ENCODE peak calls at places on chromosome 15, in nine cellular contexts. N, O, P, F, V, M, T, L and J are unnamed samples. For H3K9me3, the result is how much of the 10 kb centered on the place peaks cover.

GRCh38 chr15:20340331-20340811 is 201.2 kb downstream of the GOLGA6L6 start:
- DNase-seq in V (peak), P (no peak), T (no peak), N (no peak), O (peak), F (no peak), M (peak), L (peak), J (no peak)

GRCh38 chr15:55526559-55527036 is 18.6 kb upstream of the DNAAF4 start:
- DNase-seq in F (no peak), V (no peak), N (no peak), T (peak), L (peak), M (no peak), P (no peak), O (peak), J (no peak)

GRCh38 chr15:75718326-75718725 is 5.7 kb upstream of the CSPG4 start:
- DNase-seq in F (no peak), O (peak), V (no peak), N (no peak), P (peak), T (no peak), M (no peak), L (no peak), J (no peak)

GRCh38 chr15:40731034-40731433 is 24.0 kb downstream of the RMDN3 start:
- DNase-seq in T (no peak), P (no peak), M (no peak), L (no peak), O (no peak), F (no peak), N (no peak), V (no peak), J (no peak)

GRCh38 chr15:96362001-96362758 is 31.7 kb downstream of the NR2F2 start:
- DNase-seq in M (no peak), P (no peak), T (peak), F (no peak), N (no peak), O (no peak), L (no peak), V (no peak), J (no peak)

GRCh38 chr15:91552555-91552954 is 301.0 kb upstream of the SLCO3A1 start:
- DNase-seq in N (no peak), T (no peak), O (no peak), M (no peak), F (no peak), P (no peak), L (no peak), V (no peak), J (no peak)

GRCh38 chr15:27993996-27994775 is 104.9 kb downstream of the OCA2 start:
- DNase-seq in M (no peak), L (no peak), P (no peak), T (no peak), N (peak), O (no peak), V (no peak), F (no peak), J (no peak)

GRCh38 chr15:85742186-85742751 is 52.5 kb downstream of the KLHL25 start:
- DNase-seq in V (no peak), F (no peak), L (no peak), P (no peak), M (no peak), T (no peak), N (no peak), O (no peak), J (no peak)

GRCh38 chr15:40038267-40038653 is 721 bp downstream of the SRP14 start:
- DNase-seq in P (no peak), N (no peak), T (no peak), V (no peak), L (no peak), O (peak), M (no peak), F (no peak), J (no peak)

GRCh38 chr15:39935241-39935640 is 1.3 kb downstream of the EIF2AK4 start:
- DNase-seq in N (no peak), T (no peak), O (no peak), M (no peak), V (no peak), P (no peak), L (no peak), F (no peak), J (no peak)

GRCh38 chr15:94253742-94254141 is 22.4 kb downstream of the MCTP2 start:
- DNase-seq in F (no peak), P (no peak), T (no peak), L (no peak), M (no peak), O (no peak), V (no peak), N (no peak), J (no peak)

GRCh38 chr15:30990036-30990435 is 1.4 kb downstream of the MTMR10 start:
- DNase-seq in M (no peak), P (no peak), T (no peak), O (no peak), V (no peak), N (no peak), L (no peak), F (no peak), J (no peak)
- H3K9me3 ChIP-seq in M (under half), P (under half), T (under half), O (under half), V (under half), N (under half), L (under half), F (under half), J (under half)

GRCh38 chr15:45847645-45848044 is 212.8 kb downstream of the SQOR start:
- DNase-seq in L (no peak), F (no peak), T (no peak), M (no peak), N (no peak), V (no peak), P (no peak), O (no peak), J (no peak)
- H3K9me3 ChIP-seq in L (under half), F (under half), T (under half), M (under half), N (under half), V (under half), P (under half), O (under half), J (under half)

GRCh38 chr15:25238716-25239470 is 199.9 kb downstream of the UBE3A start:
- DNase-seq in V (peak), F (peak), P (no peak), N (no peak), L (no peak), O (no peak), T (no peak), M (peak), J (no peak)
- H3K9me3 ChIP-seq in V (under half), F (under half), P (under half), N (under half), L (under half), O (half or more), T (under half), M (under half), J (under half)

GRCh38 chr15:43361313-43361903 is 9.4 kb downstream of the ZSCAN29 start:
- DNase-seq in P (no peak), V (no peak), L (no peak), N (no peak), T (no peak), F (no peak), M (no peak), O (no peak), J (no peak)
- H3K9me3 ChIP-seq in P (under half), V (under half), L (under half), N (under half), T (under half), F (under half), M (under half), O (under half), J (under half)

GRCh38 chr15:84616235-84616634 is 15.4 kb downstream of the ZSCAN2 start:
- DNase-seq in P (no peak), T (no peak), F (no peak), V (no peak), M (no peak), O (no peak), L (no peak), N (no peak), J (no peak)
- H3K9me3 ChIP-seq in P (under half), T (under half), F (under half), V (under half), M (under half), O (under half), L (under half), N (under half), J (under half)

GRCh38 chr15:25242166-25242879 is 196.5 kb downstream of the UBE3A start:
- DNase-seq in V (no peak), T (no peak), N (no peak), M (peak), P (no peak), F (no peak), L (no peak), O (no peak), J (no peak)

GRCh38 chr15:25238126-25238525 is 200.7 kb downstream of the UBE3A start:
- DNase-seq in O (no peak), T (no peak), P (no peak), M (peak), F (no peak), N (no peak), L (no peak), V (peak), J (no peak)

GRCh38 chr15:25239471-25240345 is 199.1 kb downstream of the UBE3A start:
- DNase-seq in P (no peak), V (peak), L (no peak), F (no peak), T (no peak), O (no peak), N (no peak), M (peak), J (no peak)

GRCh38 chr15:25241241-25241801 is 197.5 kb downstream of the UBE3A start:
- DNase-seq in P (no peak), M (peak), O (no peak), N (no peak), V (no peak), F (no peak), T (no peak), L (no peak), J (no peak)

DNA sequence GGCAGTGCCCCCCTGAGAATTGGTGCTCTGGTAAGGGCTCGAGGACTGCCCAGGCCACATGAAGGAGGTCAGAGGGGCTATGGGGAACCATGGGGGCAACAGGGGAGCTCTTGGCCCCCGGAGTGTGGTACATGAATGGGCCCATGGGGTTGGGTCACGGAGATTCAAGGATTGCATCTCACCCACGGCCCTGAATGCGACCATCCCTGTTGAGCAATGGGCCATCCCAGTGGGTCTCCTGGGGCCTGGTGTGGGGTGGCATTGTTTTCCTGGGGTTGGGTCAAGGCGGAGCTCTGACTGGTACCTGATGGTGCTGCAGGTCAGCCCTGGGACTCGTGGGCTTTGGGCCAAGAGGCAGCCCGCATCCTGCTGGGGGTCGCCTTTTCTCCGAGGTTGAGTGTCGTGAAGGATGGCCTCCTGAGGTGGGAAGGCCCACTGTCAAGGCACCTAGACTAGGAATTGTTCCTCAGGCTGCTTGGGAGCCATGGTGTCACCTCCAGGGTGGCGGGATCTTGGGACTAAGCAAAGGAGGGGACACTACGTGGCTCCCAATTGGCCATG is 198.3 kb downstream of the UBE3A start:
- DNase-seq in T (no peak), P (no peak), N (no peak), O (no peak), F (peak), M (peak), L (no peak), V (peak), J (no peak)
- H3K9me3 ChIP-seq in T (under half), P (under half), N (under half), O (half or more), F (under half), M (under half), L (under half), V (under half), J (under half)

GRCh38 chr15:25065286-25065685 is 110.5 kb downstream of the SNRPN start:
- DNase-seq in P (no peak), T (no peak), F (no peak), V (no peak), O (no peak), M (no peak), L (no peak), N (no peak), J (no peak)
- H3K9me3 ChIP-seq in P (half or more), T (under half), F (under half), V (half or more), O (half or more), M (half or more), L (under half), N (under half), J (under half)

GRCh38 chr15:99594916-99595315 is 29.1 kb downstream of the MEF2A start:
- DNase-seq in V (no peak), O (no peak), F (no peak), P (no peak), T (peak), L (no peak), N (no peak), M (no peak), J (no peak)
- H3K9me3 ChIP-seq in V (under half), O (under half), F (under half), P (under half), T (under half), L (under half), N (under half), M (under half), J (under half)